ENCODE peak calls at places on chromosomes 3 and 15, in four cellular contexts. U is HepG2, A is H1, M is SK-N-SH. E is an unnamed sample.

GRCh38 chr3:168885028-168885427 is 778.5 kb downstream of the MECOM start:
- DNase-seq in U (no peak), A (no peak), M (no peak), E (no peak)

GRCh38 chr3:10672422-10672821 is 143.6 kb upstream of the SLC6A11 start:
- DNase-seq in U (no peak), A (no peak), M (no peak), E (no peak)

GRCh38 chr3:194103475-194103874 is 32.5 kb upstream of the HES1 start:
- DNase-seq in U (no peak), A (no peak), M (no peak), E (no peak)

GRCh38 chr3:179179979-179180758 is 32.0 kb downstream of the PIK3CA start:
- DNase-seq in U (no peak), A (no peak), M (no peak), E (no peak)

GRCh38 chr15:36334059-36334458 is 245.4 kb upstream of the CDIN1 start:
- DNase-seq in U (no peak), A (no peak), M (no peak), E (no peak)

GRCh38 chr3:123143669-123144411 is 57.9 kb upstream of the SEC22A start:
- DNase-seq in U (peak), A (no peak), M (no peak), E (no peak)

GRCh38 chr3:56862352-56863062 is 60.8 kb upstream of the ARHGEF3 start:
- DNase-seq in U (peak), A (no peak), M (no peak), E (no peak)

GRCh38 chr3:30752961-30753360 is 141.5 kb downstream of the GADL1 start:
- DNase-seq in U (peak), A (no peak), M (no peak), E (no peak)

GRCh38 chr3:141050576-141050912 is 603 bp upstream of the SPSB4 start:
- DNase-seq in U (no peak), A (peak), M (no peak), E (no peak)

GRCh38 chr15:53976844-53977392 is 1.3 kb upstream of the UNC13C start:
- DNase-seq in U (peak), A (peak), M (peak), E (no peak)

GRCh38 chr3:126468028-126468891 is 7.4 kb downstream of the ZXDC start:
- DNase-seq in U (no peak), A (no peak), M (no peak), E (no peak)

GRCh38 chr3:75192065-75192658 is 472.0 kb upstream of the FRG2C start:
- DNase-seq in U (peak), A (peak), M (peak), E (no peak)

GRCh38 chr3:138070006-138070405 is 45.4 kb downstream of the DZIP1L start:
- DNase-seq in U (no peak), A (no peak), M (no peak), E (no peak)

GRCh38 chr15:59232476-59232875 is 25.8 kb downstream of the LDHAL6B start:
- DNase-seq in U (no peak), A (no peak), M (no peak), E (no peak)

GRCh38 chr3:11245276-11245675 is 26.9 kb upstream of the ATG7 start:
- DNase-seq in U (no peak), A (no peak), M (no peak), E (no peak)

GRCh38 chr3:184620101-184620798 is 58.7 kb downstream of the EPHB3 start:
- DNase-seq in U (no peak), A (no peak), M (no peak), E (no peak)

GRCh38 chr3:48581621-48582481 is 13.3 kb downstream of the COL7A1 start:
- DNase-seq in U (peak), A (no peak), M (no peak), E (no peak)

GRCh38 chr15:36251450-36251849 is 328.0 kb upstream of the CDIN1 start:
- DNase-seq in U (no peak), A (no peak), M (no peak), E (no peak)

GRCh38 chr3:72398781-72399180 is 449.5 kb downstream of the SHQ1 start:
- DNase-seq in U (no peak), A (no peak), M (no peak), E (no peak)

GRCh38 chr3:43742935-43743334 is 52.2 kb downstream of the ABHD5 start:
- DNase-seq in U (no peak), A (no peak), M (no peak), E (no peak)

GRCh38 chr15:37837276-37837675 is 97.2 kb upstream of the TMCO5A start:
- DNase-seq in U (no peak), A (no peak), M (no peak), E (no peak)

GRCh38 chr3:184241447-184242296 is 7.1 kb downstream of the ALG3 start:
- DNase-seq in U (peak), A (peak), M (peak), E (no peak)

GRCh38 chr15:25762015-25762662 is 101.0 kb downstream of the ATP10A start:
- DNase-seq in U (no peak), A (no peak), M (no peak), E (no peak)

GRCh38 chr3:42443819-42444436 is 33.5 kb upstream of the LYZL4 start:
- DNase-seq in U (peak), A (peak), M (peak), E (peak)

GRCh38 chr3:46566040-46566631 is at the start of gene LRRC2:
- DNase-seq in U (no peak), A (no peak), M (peak), E (no peak)

GRCh38 chr15:65525622-65526021 is 4.6 kb upstream of the HACD3 start:
- DNase-seq in U (no peak), A (no peak), M (peak), E (no peak)

GRCh38 chr3:119427669-119428068 is 35.7 kb downstream of the TMEM39A start:
- DNase-seq in U (no peak), A (no peak), M (no peak), E (no peak)

GRCh38 chr3:181316481-181316880 is 326.9 kb upstream of the DNAJC19 start:
- DNase-seq in U (no peak), A (no peak), M (no peak), E (no peak)

GRCh38 chr3:61358364-61358763 is 107.1 kb upstream of the FHIT start:
- DNase-seq in U (no peak), A (no peak), M (peak), E (peak)

GRCh38 chr3:61409638-61410037 is 151.7 kb upstream of the PTPRG start:
- DNase-seq in U (no peak), A (no peak), M (no peak), E (no peak)

GRCh38 chr15:74902295-74903075 is 4.2 kb downstream of the FAM219B start:
- DNase-seq in U (no peak), A (no peak), M (no peak), E (no peak)

GRCh38 chr15:74396445-74397238 is 29.2 kb upstream of the CYP11A1 start:
- DNase-seq in U (peak), A (no peak), M (no peak), E (peak)

GRCh38 chr3:151203053-151203420 is at the start of gene GPR171:
- DNase-seq in U (no peak), A (no peak), M (no peak), E (peak)

DNA sequence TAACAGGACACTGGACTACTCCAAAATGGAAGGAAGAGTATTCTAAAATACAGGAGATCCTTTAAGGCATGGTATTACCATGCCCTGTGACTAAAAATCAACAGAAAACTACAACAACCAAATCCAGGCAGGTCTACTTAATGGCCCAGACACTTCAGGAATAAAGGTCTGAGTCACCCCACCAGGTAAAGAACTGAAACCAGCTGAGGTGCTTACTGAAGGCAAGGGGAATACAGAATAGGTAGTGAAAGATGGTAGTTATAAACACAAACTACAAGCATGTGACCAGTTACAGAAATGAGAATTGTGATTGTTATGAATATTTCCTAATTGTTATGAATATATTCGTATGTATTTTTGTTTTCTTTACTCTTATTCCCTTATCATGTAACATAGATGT is 13.4 kb downstream of the IFT57 start:
- DNase-seq in U (no peak), A (no peak), M (no peak), E (peak)
- TF ChIP-seq TCF12 in U (no peak), A (no peak), M (no peak), E (no peak)

GRCh38 chr3:147838650-147839049 is 429.5 kb downstream of the ZIC1 start:
- DNase-seq in U (no peak), A (no peak), M (no peak), E (no peak)
- TF ChIP-seq USF2 in U (no peak), A (no peak), M (no peak), E (no peak)

DNA sequence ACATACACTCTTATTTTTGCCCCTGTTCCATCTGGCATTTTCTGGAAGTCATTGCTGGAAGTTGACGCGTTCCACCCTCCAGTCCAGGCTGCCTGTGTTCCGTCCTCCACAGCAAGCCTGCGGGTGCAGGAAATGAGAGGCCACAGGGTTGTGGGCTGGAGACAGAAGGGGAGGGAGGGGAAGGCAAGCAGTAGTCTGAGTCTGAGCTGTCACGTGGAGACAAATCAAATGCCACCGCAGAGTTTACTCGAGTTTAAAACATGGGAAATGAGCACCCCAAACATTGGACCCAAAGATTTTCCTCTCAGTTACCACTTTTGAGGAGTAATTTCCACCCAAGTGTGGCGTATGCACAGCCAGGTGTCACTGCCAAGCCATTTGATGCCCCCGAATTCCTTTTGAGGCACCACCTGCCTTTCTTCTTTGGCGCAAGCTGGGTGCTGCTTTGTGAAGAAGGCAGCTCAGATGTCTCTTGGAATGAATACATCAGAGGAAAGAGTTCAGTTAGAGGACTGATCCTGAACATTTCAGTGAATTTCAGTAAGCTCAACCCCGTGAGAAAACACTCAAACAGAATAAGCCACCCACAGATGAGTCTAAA is 204.0 kb downstream of the UACA start:
- DNase-seq in U (no peak), A (no peak), M (peak), E (no peak)
- TF ChIP-seq TCF12 in U (no peak), A (no peak), M (no peak), E (no peak)

GRCh38 chr3:16816048-16816780 is 68.5 kb upstream of the PLCL2 start:
- DNase-seq in U (no peak), A (no peak), M (no peak), E (peak)
- TF ChIP-seq USF2 in U (no peak), A (no peak), M (no peak), E (no peak)

DNA sequence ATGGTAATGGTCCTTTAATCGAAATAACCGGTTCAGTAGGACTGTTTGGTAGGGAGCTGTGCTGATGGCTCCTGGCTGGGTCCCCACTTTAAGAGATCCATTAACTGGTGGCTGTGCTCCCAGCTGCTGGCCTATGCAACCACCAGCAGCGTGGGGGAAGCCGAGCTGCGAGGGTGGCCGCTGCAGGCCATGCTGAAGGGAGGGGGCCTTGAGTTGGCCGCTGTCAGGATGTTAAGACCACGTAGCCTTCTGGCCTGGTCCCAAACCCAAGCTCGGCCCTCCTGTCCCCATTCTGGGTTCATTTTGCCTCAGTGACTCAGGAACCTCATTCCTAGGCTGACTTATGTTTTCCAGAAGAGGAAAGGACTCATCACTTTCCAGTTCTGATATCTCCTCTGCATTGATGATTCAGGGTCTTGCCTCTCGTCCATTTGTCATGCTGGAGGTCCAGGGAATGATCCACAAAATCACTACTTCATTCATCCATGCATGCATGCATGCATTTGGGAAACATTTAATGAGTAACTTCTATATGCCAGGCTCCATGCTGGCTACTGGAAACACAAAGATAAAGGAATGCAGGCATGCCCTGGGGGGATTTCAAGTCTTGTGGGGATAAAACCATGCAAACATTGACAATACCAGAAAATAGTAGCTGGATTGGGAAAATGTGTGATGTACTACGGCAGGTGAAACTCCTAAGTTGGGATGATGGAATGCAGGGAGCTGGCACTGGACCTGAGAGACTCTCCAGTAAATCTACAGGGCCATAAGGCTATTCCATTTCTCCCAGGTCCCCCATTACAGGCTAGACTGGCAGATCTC is 67.9 kb upstream of the NTRK3 start:
- DNase-seq in U (no peak), A (no peak), M (no peak), E (no peak)
- TF ChIP-seq TCF12 in U (no peak), A (no peak), M (no peak), E (no peak)

DNA sequence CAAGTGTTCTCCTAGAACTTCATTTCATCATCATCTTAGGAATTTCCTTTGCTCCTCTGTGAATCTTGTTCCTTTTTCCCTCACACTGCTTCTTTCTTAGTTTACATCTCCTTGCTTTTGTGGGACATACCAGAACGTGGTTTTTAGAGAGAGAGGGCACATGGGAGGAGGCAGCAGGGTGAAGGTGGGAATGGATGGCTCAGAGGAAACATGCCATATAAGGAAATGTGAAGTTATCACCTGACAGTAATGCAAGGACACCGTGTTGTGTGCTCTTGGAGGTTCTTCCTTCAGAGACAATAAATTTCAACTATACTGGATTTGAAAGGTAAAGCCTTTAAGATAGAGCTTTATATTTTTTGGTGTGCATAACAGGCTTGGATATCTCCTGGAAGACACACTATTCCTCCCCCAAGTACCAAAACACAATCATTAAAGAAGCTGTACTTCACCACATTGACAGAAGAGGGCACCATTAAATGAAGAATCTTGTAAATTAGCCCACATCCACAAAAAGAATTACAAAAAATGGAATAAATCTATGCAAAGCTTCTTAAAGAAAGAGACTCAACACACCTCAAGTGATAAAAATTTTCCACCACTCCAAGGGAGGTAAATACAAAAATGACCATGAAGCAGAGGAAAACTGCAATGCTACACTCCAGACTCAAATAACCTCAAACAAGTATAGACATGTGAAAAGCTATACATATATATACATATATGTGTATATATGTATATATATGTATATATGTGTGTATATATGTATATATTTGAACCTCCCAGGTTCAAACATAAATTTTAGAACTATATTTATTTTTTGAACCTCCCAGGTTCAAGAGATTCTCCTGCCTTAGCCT is 26.1 kb downstream of the RPL39L start:
- DNase-seq in U (peak), A (no peak), M (peak), E (no peak)
- TF ChIP-seq USF2 in U (no peak), A (no peak), M (no peak), E (no peak)

E was measured in GM12878.